ENCODE peak calls at places on chromosome 7, in eight cellular contexts. T is gastrocnemius medialis; E is prostate gland; L is mesenchymal stem cell; J is pancreas; M is IMR-90; Q is CD8-positive, alpha-beta memory T cell; R is naive thymus-derived CD4-positive, alpha-beta T cell. A is an unnamed sample.

GRCh38 chr7:99837649-99838361 is 10.0 kb downstream of the CYP3A43 start:
- DNase-seq in T (no peak), E (no peak), L (no peak), J (no peak), M (no peak), Q (no peak), R (peak), A (no peak)

GRCh38 chr7:95718556-95719410 is 53.6 kb upstream of the DYNC1I1 start:
- DNase-seq in T (no peak), E (no peak), L (peak), J (no peak), M (peak), Q (no peak), R (no peak), A (no peak)

GRCh38 chr7:69597278-69598076 is 798 bp upstream of the AUTS2 start:
- DNase-seq in T (no peak), E (peak), L (peak), J (peak), M (no peak), Q (no peak), R (no peak), A (no peak)

GRCh38 chr7:1447551-1448244 is 11.6 kb downstream of the MICALL2 start:
- DNase-seq in T (no peak), E (no peak), L (no peak), J (no peak), M (peak), Q (no peak), R (no peak), A (no peak)

GRCh38 chr7:27520828-27521790 is 141.6 kb downstream of the HIBADH start:
- DNase-seq in T (peak), E (no peak), L (no peak), J (peak), M (peak), Q (no peak), R (no peak), A (peak)

GRCh38 chr7:1246871-1247526 is 14.3 kb downstream of the UNCX start:
- DNase-seq in T (no peak), E (no peak), L (no peak), J (no peak), M (no peak), Q (no peak), R (no peak), A (no peak)

GRCh38 chr7:151838861-151839381 is 38.0 kb downstream of the PRKAG2 start:
- DNase-seq in T (no peak), E (no peak), L (no peak), J (no peak), M (no peak), Q (peak), R (peak), A (no peak)

GRCh38 chr7:36945612-36946400 is 221.5 kb upstream of the AOAH start:
- DNase-seq in T (no peak), E (peak), L (no peak), J (peak), M (no peak), Q (no peak), R (no peak), A (no peak)

GRCh38 chr7:96084880-96085551 is 236.9 kb downstream of the SLC25A13 start:
- DNase-seq in T (no peak), E (no peak), L (peak), J (no peak), M (peak), Q (no peak), R (no peak), A (peak)

GRCh38 chr7:33754933-33755928 is 150.1 kb upstream of the BMPER start:
- DNase-seq in T (no peak), E (no peak), L (no peak), J (no peak), M (no peak), Q (no peak), R (no peak), A (no peak)

GRCh38 chr7:27605689-27606269 is 56.9 kb downstream of the HIBADH start:
- DNase-seq in T (no peak), E (no peak), L (peak), J (no peak), M (peak), Q (no peak), R (no peak), A (peak)

GRCh38 chr7:15612205-15612604 is 50.4 kb upstream of the AGMO start:
- DNase-seq in T (no peak), E (no peak), L (no peak), J (no peak), M (no peak), Q (no peak), R (no peak), A (no peak)

GRCh38 chr7:37377231-37377630 is 71.4 kb downstream of the ELMO1 start:
- DNase-seq in T (no peak), E (no peak), L (no peak), J (no peak), M (no peak), Q (no peak), R (no peak), A (no peak)

GRCh38 chr7:64875258-64875657 is 27.8 kb upstream of the ZNF273 start:
- DNase-seq in T (no peak), E (no peak), L (no peak), J (no peak), M (no peak), Q (no peak), R (no peak), A (no peak)

GRCh38 chr7:22156205-22156604 is 200.7 kb downstream of the RAPGEF5 start:
- DNase-seq in T (no peak), E (no peak), L (peak), J (no peak), M (peak), Q (no peak), R (no peak), A (peak)

GRCh38 chr7:47496666-47497065 is 85.2 kb downstream of the TNS3 start:
- DNase-seq in T (no peak), E (no peak), L (no peak), J (no peak), M (no peak), Q (no peak), R (no peak), A (no peak)

GRCh38 chr7:157568071-157568784 is 231.4 kb downstream of the DNAJB6 start:
- DNase-seq in T (no peak), E (no peak), L (no peak), J (no peak), M (no peak), Q (peak), R (no peak), A (no peak)
- H3K27ac ChIP-seq in T (peak), E (no peak), L (no peak), J (peak), M (no peak), Q (no peak), R (no peak), A (peak)

DNA sequence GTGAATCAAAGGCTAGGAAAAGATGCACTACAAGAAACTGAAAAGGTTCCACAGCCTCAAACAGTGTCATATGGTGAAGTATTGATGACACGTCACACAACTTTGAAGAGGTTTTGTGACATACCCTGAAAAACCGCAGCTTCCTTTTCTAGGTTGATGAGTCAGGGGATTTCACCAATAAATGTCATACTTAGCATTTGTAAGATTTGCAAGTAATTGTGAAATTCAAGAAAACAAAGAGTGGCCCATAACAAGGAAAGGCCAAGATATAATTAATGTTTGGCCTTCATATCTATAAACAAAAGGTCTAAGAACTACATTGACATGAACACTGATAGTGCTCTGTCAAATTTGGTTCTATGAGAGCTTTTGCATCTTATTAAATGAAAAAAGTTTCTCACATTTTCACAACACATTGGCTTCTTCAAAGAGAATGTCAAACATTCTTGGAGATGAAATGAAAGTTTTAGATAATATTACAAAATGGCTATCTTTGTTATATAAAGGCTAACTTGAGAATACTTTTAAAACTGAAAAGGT is 62.0 kb upstream of the NAMPT start:
- DNase-seq in T (no peak), E (no peak), L (peak), J (no peak), M (peak), Q (peak), R (peak), A (peak)
- H3K27ac ChIP-seq in T (no peak), E (no peak), L (no peak), J (peak), M (no peak), Q (peak), R (no peak), A (peak)

GRCh38 chr7:116734736-116735135 is 62.7 kb downstream of the MET start:
- DNase-seq in T (no peak), E (no peak), L (no peak), J (no peak), M (no peak), Q (no peak), R (no peak), A (no peak)

GRCh38 chr7:116731737-116732335 is 59.8 kb downstream of the MET start:
- DNase-seq in T (no peak), E (no peak), L (no peak), J (no peak), M (no peak), Q (no peak), R (no peak), A (no peak)

GRCh38 chr7:116733924-116734591 is 62.1 kb downstream of the MET start:
- DNase-seq in T (no peak), E (no peak), L (no peak), J (no peak), M (no peak), Q (no peak), R (no peak), A (no peak)

GRCh38 chr7:116731019-116731388 is 59.0 kb downstream of the MET start:
- DNase-seq in T (no peak), E (no peak), L (no peak), J (no peak), M (no peak), Q (no peak), R (no peak), A (no peak)

DNA sequence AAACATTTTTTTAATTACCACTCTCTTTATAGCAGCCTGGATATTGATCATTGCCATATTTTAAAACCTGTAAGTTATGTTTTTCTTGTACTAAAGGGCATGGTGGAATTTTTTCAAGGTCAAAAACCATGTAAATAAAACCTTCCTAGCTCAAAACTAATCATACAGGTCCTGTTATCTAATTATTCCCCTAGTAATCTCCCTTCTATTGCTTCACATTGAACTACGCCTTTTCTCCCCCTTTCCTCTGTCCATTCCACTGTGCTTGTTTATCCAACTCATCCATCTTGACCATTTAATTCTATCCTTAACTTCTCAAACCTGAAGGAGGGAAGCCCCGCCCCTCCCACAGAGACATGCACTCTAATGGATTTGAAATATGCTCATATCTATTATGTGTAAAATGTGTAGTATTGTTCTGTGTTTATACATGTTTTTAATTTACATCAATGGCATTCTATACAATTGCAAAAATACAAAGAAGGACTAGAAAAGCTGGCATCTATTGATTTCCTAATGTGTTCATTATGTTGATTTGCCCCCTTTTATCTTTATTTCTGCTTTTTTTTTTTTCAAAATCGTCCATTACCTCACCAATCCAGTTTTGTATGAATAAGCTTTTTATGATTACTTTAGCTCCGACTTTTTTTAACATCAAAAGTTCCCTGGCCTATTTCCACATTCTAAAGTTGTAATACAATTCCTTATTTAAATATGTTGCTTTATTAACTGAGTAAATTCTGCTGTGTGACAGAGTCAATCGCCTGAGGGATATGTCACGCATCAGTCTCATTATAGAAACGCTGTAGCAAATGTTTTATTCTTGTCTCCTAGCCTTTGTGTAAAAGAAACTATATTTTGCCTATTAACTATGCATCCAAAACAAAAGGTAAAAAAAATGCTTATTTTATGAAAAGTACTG is 61.1 kb downstream of the MET start:
- DNase-seq in T (no peak), E (no peak), L (no peak), J (no peak), M (no peak), Q (no peak), R (no peak), A (no peak)
- H3K27ac ChIP-seq in T (peak), E (no peak), L (no peak), J (peak), M (no peak), Q (no peak), R (no peak), A (no peak)

GRCh38 chr7:130878785-130879184 is 144.8 kb upstream of the KLF14 start:
- DNase-seq in T (no peak), E (no peak), L (no peak), J (no peak), M (peak), Q (no peak), R (no peak), A (no peak)

GRCh38 chr7:130877236-130877635 is 143.2 kb upstream of the KLF14 start:
- DNase-seq in T (no peak), E (no peak), L (no peak), J (no peak), M (peak), Q (no peak), R (no peak), A (no peak)

GRCh38 chr7:130877676-130878305 is 143.8 kb upstream of the KLF14 start:
- DNase-seq in T (no peak), E (no peak), L (no peak), J (no peak), M (peak), Q (no peak), R (no peak), A (no peak)

GRCh38 chr7:130880668-130881067 is 146.7 kb upstream of the KLF14 start:
- DNase-seq in T (peak), E (no peak), L (peak), J (no peak), M (peak), Q (no peak), R (no peak), A (no peak)

GRCh38 chr7:130879191-130879590 is 145.2 kb upstream of the KLF14 start:
- DNase-seq in T (no peak), E (no peak), L (peak), J (no peak), M (peak), Q (no peak), R (no peak), A (no peak)
- H3K27ac ChIP-seq in T (peak), E (no peak), L (peak), J (no peak), M (peak), Q (no peak), R (no peak), A (peak)

DNA sequence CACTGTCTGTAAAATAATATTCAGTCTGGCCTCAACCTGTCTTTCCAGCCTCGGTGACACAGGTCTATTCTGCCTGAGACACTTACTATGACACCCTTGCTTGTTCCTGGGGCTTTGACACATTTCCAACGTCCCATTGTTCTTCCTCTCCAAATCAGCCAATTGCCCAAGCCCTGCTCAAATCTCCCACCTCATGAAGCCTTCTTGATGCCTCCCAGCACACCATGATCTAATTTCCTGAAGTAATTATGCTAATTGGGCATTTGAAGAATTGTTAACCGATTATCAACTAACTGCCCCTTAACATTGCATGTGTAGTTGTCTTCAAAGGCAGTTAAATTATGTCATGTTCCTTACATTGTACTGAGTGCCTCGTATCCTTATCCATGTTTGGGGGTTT is 33.1 kb downstream of the CAV1 start:
- DNase-seq in T (no peak), E (no peak), L (no peak), J (no peak), M (no peak), Q (no peak), R (no peak), A (no peak)
- H3K27ac ChIP-seq in T (peak), E (no peak), L (no peak), J (no peak), M (no peak), Q (no peak), R (no peak), A (no peak)

A was measured in brain microvascular endothelial cell.